ENCODE peak calls at places on chromosome 21, in four cellular contexts. I is NT2/D1, H is fibroblast of lung, E is colonic mucosa. Q is an unnamed sample. For H3K27me3, the result is how much of the 10 kb centered on the place peaks cover.

GRCh38 chr21:37155216-37155615 is 82.2 kb downstream of the TTC3 start:
- DNase-seq in I (no peak), H (no peak), E (no peak), Q (no peak)

GRCh38 chr21:29481081-29481480 is 182.4 kb downstream of the BACH1 start:
- DNase-seq in I (no peak), H (no peak), E (no peak), Q (no peak)

GRCh38 chr21:41482321-41482720 is 25.6 kb downstream of the TMPRSS2 start:
- DNase-seq in I (no peak), H (peak), E (no peak), Q (no peak)

GRCh38 chr21:37593740-37594471 is 227.3 kb downstream of the DYRK1A start:
- DNase-seq in I (no peak), H (no peak), E (no peak), Q (no peak)

GRCh38 chr21:21547368-21547953 is 549.3 kb downstream of the NCAM2 start:
- DNase-seq in I (no peak), H (peak), E (no peak), Q (no peak)

GRCh38 chr21:36532769-36533467 is 53.0 kb upstream of the CLDN14 start:
- DNase-seq in I (no peak), H (no peak), E (no peak), Q (no peak)

GRCh38 chr21:23541571-23541970 is 2065.7 kb downstream of the MRPL39 start:
- DNase-seq in I (no peak), H (no peak), E (no peak), Q (no peak)

GRCh38 chr21:17279663-17280062 is 233.2 kb upstream of the CXADR start:
- DNase-seq in I (no peak), H (no peak), E (no peak), Q (no peak)

GRCh38 chr21:31902438-31902837 is 29.6 kb downstream of the HUNK start:
- DNase-seq in I (no peak), H (no peak), E (no peak), Q (no peak)

GRCh38 chr21:30083120-30083945 is 83.3 kb downstream of the CLDN17 start:
- DNase-seq in I (peak), H (no peak), E (no peak), Q (no peak)

GRCh38 chr21:43911015-43911934 is 46.3 kb downstream of the AGPAT3 start:
- DNase-seq in I (no peak), H (peak), E (no peak), Q (no peak)

GRCh38 chr21:33859373-33860102 is 56.1 kb downstream of the ATP5PO start:
- DNase-seq in I (no peak), H (no peak), E (no peak), Q (no peak)

GRCh38 chr21:46057111-46057709 is 40.7 kb upstream of the COL6A2 start:
- DNase-seq in I (no peak), H (no peak), E (no peak), Q (no peak)

GRCh38 chr21:42784276-42784675 is 95.1 kb downstream of the WDR4 start:
- DNase-seq in I (no peak), H (no peak), E (peak), Q (no peak)
- H3K27me3 ChIP-seq in I (under half), H (under half), E (under half), Q (under half)

GRCh38 chr21:39187141-39187540 is 3.9 kb upstream of the PSMG1 start:
- DNase-seq in I (no peak), H (no peak), E (no peak), Q (no peak)

GRCh38 chr21:39184050-39184980 is 1.1 kb upstream of the PSMG1 start:
- DNase-seq in I (no peak), H (no peak), E (no peak), Q (peak)

GRCh38 chr21:39186676-39187075 is 3.4 kb upstream of the PSMG1 start:
- DNase-seq in I (no peak), H (no peak), E (no peak), Q (no peak)

GRCh38 chr21:39183272-39184049 is at the start of gene PSMG1:
- DNase-seq in I (peak), H (peak), E (peak), Q (peak)

DNA sequence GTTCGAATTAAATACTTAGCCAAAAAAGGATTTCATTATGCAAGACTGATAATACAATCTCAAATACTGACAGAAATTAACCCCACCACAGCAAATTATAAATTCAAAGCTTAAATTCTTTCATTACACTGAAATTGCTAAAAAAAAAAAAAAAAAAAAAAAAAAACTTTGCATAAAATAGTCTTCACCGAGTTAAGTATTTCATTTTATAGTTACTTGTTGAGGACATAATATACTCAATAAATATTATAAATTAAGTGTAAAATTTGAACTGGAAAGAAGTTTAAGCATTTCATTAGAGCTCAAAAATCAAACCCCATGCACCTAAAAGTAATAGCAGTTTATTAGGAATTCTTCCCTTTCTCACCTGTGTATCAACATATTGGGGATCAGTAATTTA is 1.9 kb upstream of the PSMG1 start:
- DNase-seq in I (no peak), H (no peak), E (no peak), Q (no peak)
- H3K4me3 ChIP-seq in I (no peak), H (no peak), E (no peak), Q (peak)

GRCh38 chr21:35050348-35051286 is 1.5 kb upstream of the RUNX1 start:
- DNase-seq in I (no peak), H (no peak), E (no peak), Q (peak)

GRCh38 chr21:35046880-35047229 is 2.2 kb downstream of the RUNX1 start:
- DNase-seq in I (no peak), H (no peak), E (no peak), Q (no peak)

GRCh38 chr21:35051287-35051818 is 2.3 kb upstream of the RUNX1 start:
- DNase-seq in I (peak), H (peak), E (peak), Q (peak)

GRCh38 chr21:35048183-35048601 is 910 bp downstream of the RUNX1 start:
- DNase-seq in I (no peak), H (no peak), E (no peak), Q (peak)

GRCh38 chr21:35048706-35049617 is at the start of gene RUNX1:
- DNase-seq in I (no peak), H (peak), E (peak), Q (peak)
- H3K9ac ChIP-seq in I (no peak), H (peak), E (peak), Q (peak)

DNA sequence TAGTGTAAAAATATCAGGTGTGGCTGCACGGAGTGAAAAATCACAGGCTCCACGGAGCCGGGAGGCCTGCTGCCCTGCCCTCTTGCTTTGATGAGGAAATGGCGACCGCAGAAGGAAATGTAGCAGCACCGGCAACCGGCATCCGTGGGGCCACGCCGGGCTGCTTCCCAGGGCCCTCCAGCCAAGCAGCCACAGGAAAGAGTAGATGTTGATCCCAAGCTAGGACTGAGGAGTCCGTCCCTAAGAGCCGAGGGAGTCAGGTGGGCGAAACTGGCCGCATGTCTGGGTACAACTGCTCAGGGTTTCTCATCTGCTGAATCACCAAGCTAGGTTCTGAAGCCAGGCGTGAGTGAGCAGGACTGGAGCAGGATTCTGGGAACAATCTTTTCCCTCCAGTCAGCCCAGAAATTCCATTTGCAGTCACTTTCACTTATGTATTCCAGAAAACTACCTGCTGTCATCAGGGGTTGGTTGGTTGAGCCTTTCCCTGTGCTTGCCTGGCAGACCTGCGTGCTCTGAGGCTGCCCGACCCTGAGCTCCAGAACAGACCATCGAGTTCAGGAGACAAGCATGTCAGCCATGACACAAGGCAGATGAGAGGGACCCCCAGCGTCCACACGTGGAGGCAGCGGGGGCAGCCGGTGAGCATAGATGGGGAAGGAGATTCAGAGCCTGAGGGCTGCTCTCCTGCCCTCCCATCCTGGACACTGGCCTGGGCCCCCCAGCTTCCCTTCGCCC is 5.8 kb upstream of the ITGB2 start:
- DNase-seq in I (no peak), H (no peak), E (no peak), Q (peak)
- H3K27me3 ChIP-seq in I (under half), H (under half), E (under half), Q (under half)

GRCh38 chr21:14763695-14764064 is 217.6 kb upstream of the SAMSN1 start:
- DNase-seq in I (no peak), H (no peak), E (no peak), Q (no peak)
- H3K4me3 ChIP-seq in I (no peak), H (no peak), E (no peak), Q (peak)

GRCh38 chr21:38600106-38600505 is 101.8 kb upstream of the ERG start:
- DNase-seq in I (no peak), H (no peak), E (no peak), Q (no peak)

GRCh38 chr21:38599381-38599975 is 101.2 kb upstream of the ERG start:
- DNase-seq in I (no peak), H (no peak), E (no peak), Q (no peak)

GRCh38 chr21:38596264-38597042 is 98.2 kb upstream of the ERG start:
- DNase-seq in I (peak), H (no peak), E (no peak), Q (no peak)

GRCh38 chr21:38598413-38598812 is 100.1 kb upstream of the ERG start:
- DNase-seq in I (no peak), H (no peak), E (no peak), Q (no peak)

DNA sequence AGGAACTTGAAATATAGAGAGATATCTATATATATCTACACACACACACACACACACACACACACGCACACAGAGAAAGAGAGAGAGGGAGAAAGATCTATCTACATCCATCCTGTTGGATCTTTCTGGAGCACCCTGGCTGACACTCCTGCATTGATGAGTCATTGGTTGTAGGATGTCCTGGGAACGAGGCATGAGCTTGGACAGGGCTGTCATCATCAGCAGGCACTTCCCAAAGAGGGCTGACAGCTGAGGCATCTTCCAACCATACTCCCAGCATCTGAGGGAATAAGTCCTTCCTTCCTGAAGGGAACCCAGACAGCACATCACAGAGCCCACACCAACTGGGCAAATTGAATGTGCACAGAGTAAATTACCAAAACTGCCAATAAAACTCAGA is 99.2 kb upstream of the ERG start:
- DNase-seq in I (no peak), H (no peak), E (no peak), Q (no peak)
- H3K9ac ChIP-seq in I (no peak), H (no peak), E (no peak), Q (no peak)

GRCh38 chr21:28148400-28149064 is 844.1 kb downstream of the LTN1 start:
- DNase-seq in I (no peak), H (peak), E (no peak), Q (no peak)
- H3K27me3 ChIP-seq in I (under half), H (under half), E (under half), Q (under half)

Q was measured in Karpas-422.